ENCODE peak calls at places on chromosomes 13 and 19, in four cellular contexts. One of them, this sample, is unnamed.

GRCh38 chr13:42333613-42334328 is 61.8 kb downstream of the AKAP11 start:
- DNase-seq in A549: peak; percentile 41
- DNase-seq in HCT116: no peak
- DNase-seq in adrenal gland: no peak
- DNase-seq in this sample: no peak

GRCh38 chr13:38385152-38385891 is 35.7 kb downstream of the UFM1 start:
- DNase-seq in A549: no peak
- DNase-seq in HCT116: no peak
- DNase-seq in adrenal gland: no peak
- DNase-seq in this sample: no peak

GRCh38 chr19:19540707-19541515 is 2.8 kb downstream of the CILP2 start:
- DNase-seq in A549: peak; percentile 45
- DNase-seq in HCT116: peak; percentile 93
- DNase-seq in adrenal gland: no peak
- DNase-seq in this sample: peak; percentile 71

GRCh38 chr13:109740121-109740520 is 46.3 kb downstream of the IRS2 start:
- DNase-seq in A549: no peak
- DNase-seq in HCT116: no peak
- DNase-seq in adrenal gland: peak; percentile 33
- DNase-seq in this sample: no peak

GRCh38 chr19:49560358-49560900 is 19.9 kb downstream of the NOSIP start:
- DNase-seq in A549: no peak
- DNase-seq in HCT116: no peak
- DNase-seq in adrenal gland: no peak
- DNase-seq in this sample: no peak

GRCh38 chr13:24747248-24748151 is 16.5 kb upstream of the RNF17 start:
- DNase-seq in A549: peak; percentile 41
- DNase-seq in HCT116: no peak
- DNase-seq in adrenal gland: no peak
- DNase-seq in this sample: peak; percentile 15

GRCh38 chr19:18464646-18465045 is 26.7 kb upstream of the ISYNA1 start:
- DNase-seq in A549: peak; percentile 59
- DNase-seq in HCT116: no peak
- DNase-seq in adrenal gland: peak; percentile 94
- DNase-seq in this sample: no peak

GRCh38 chr13:30865131-30866009 is 40.7 kb upstream of the MEDAG start:
- DNase-seq in A549: peak; percentile 81
- DNase-seq in HCT116: peak; percentile 78
- DNase-seq in adrenal gland: peak; percentile 89
- DNase-seq in this sample: peak; percentile 75

GRCh38 chr13:98998831-98999634 is 21.2 kb upstream of the DOCK9 start:
- DNase-seq in A549: no peak
- DNase-seq in HCT116: no peak
- DNase-seq in adrenal gland: no peak
- DNase-seq in this sample: no peak

GRCh38 chr13:48214519-48215121 is 18.4 kb upstream of the ITM2B start:
- DNase-seq in A549: no peak
- DNase-seq in HCT116: no peak
- DNase-seq in adrenal gland: no peak
- DNase-seq in this sample: no peak

GRCh38 chr13:51542358-51542972 is 41.8 kb upstream of the WDFY2 start:
- DNase-seq in A549: peak; percentile 33
- DNase-seq in HCT116: no peak
- DNase-seq in adrenal gland: peak; percentile 43
- DNase-seq in this sample: no peak

GRCh38 chr13:50400035-50400726 is 384.9 kb downstream of the KCNRG start:
- DNase-seq in A549: no peak
- DNase-seq in HCT116: no peak
- DNase-seq in adrenal gland: peak; percentile 76
- DNase-seq in this sample: no peak

GRCh38 chr19:23254141-23254910 is 4.1 kb upstream of the ZNF724 start:
- DNase-seq in A549: no peak
- DNase-seq in HCT116: no peak
- DNase-seq in adrenal gland: no peak
- DNase-seq in this sample: no peak

GRCh38 chr13:87680298-87680697 is 9.1 kb downstream of the SLITRK5 start:
- DNase-seq in A549: peak; percentile 36
- DNase-seq in HCT116: no peak
- DNase-seq in adrenal gland: no peak
- DNase-seq in this sample: no peak

GRCh38 chr19:14383556-14383897 is 2.3 kb downstream of the ADGRE5 start:
- DNase-seq in A549: no peak
- DNase-seq in HCT116: no peak
- DNase-seq in adrenal gland: no peak
- DNase-seq in this sample: no peak

GRCh38 chr19:15812059-15812722 is 3.3 kb downstream of the OR10H1 start:
- DNase-seq in A549: peak; percentile 36
- DNase-seq in HCT116: peak; percentile 72
- DNase-seq in adrenal gland: no peak
- DNase-seq in this sample: peak; percentile 50

GRCh38 chr13:99978781-99979452 is 2.7 kb upstream of the ZIC2 start:
- DNase-seq in A549: no peak
- DNase-seq in HCT116: no peak
- DNase-seq in adrenal gland: no peak
- DNase-seq in this sample: no peak

GRCh38 chr13:46668302-46668720 is 115.3 kb downstream of the LRCH1 start:
- DNase-seq in A549: no peak
- DNase-seq in HCT116: no peak
- DNase-seq in adrenal gland: peak; percentile 22
- DNase-seq in this sample: peak; percentile 10

GRCh38 chr13:50410921-50411712 is 395.9 kb downstream of the KCNRG start:
- DNase-seq in A549: peak; percentile 67
- DNase-seq in HCT116: peak; percentile 69
- DNase-seq in adrenal gland: peak; percentile 75
- DNase-seq in this sample: no peak

GRCh38 chr13:33863390-33863789 is 45.4 kb downstream of the RFC3 start:
- DNase-seq in A549: no peak
- DNase-seq in HCT116: no peak
- DNase-seq in adrenal gland: no peak
- DNase-seq in this sample: no peak

GRCh38 chr13:85543144-85543543 is 256.1 kb downstream of the SLITRK6 start:
- DNase-seq in A549: no peak
- DNase-seq in HCT116: no peak
- DNase-seq in adrenal gland: no peak
- DNase-seq in this sample: no peak

GRCh38 chr19:37770985-37771384 is 8.4 kb downstream of the ZNF573 start:
- DNase-seq in A549: no peak
- DNase-seq in HCT116: no peak
- DNase-seq in adrenal gland: no peak
- DNase-seq in this sample: no peak

GRCh38 chr13:52794589-52794988 is 53.9 kb downstream of the PCDH8 start:
- DNase-seq in A549: no peak
- DNase-seq in HCT116: no peak
- DNase-seq in adrenal gland: no peak
- DNase-seq in this sample: no peak

GRCh38 chr13:106376411-106377112 is 158.9 kb downstream of the EFNB2 start:
- DNase-seq in A549: peak; percentile 48
- DNase-seq in HCT116: peak; percentile 86
- DNase-seq in adrenal gland: no peak
- DNase-seq in this sample: no peak

GRCh38 chr13:41552031-41552430 is 94.7 kb downstream of the RGCC start:
- DNase-seq in A549: no peak
- DNase-seq in HCT116: no peak
- DNase-seq in adrenal gland: no peak
- DNase-seq in this sample: no peak

GRCh38 chr13:68173111-68173510 is 943.0 kb upstream of the PCDH9 start:
- DNase-seq in A549: no peak
- DNase-seq in HCT116: no peak
- DNase-seq in adrenal gland: no peak
- DNase-seq in this sample: no peak

GRCh38 chr13:31625115-31625514 is 114.2 kb upstream of the RXFP2 start:
- DNase-seq in A549: no peak
- DNase-seq in HCT116: no peak
- DNase-seq in adrenal gland: no peak
- DNase-seq in this sample: no peak

GRCh38 chr19:53463263-53463662 is 4.3 kb upstream of the ZNF813 start:
- DNase-seq in A549: no peak
- DNase-seq in HCT116: no peak
- DNase-seq in adrenal gland: peak; percentile 63
- DNase-seq in this sample: no peak

GRCh38 chr13:113937497-113938140 is 36.3 kb downstream of the C13orf46 start:
- DNase-seq in A549: no peak
- DNase-seq in HCT116: no peak
- DNase-seq in adrenal gland: no peak
- DNase-seq in this sample: no peak

GRCh38 chr13:99367106-99367616 is 60.0 kb upstream of the GPR183 start:
- DNase-seq in A549: no peak
- DNase-seq in HCT116: no peak
- DNase-seq in adrenal gland: no peak
- DNase-seq in this sample: no peak

GRCh38 chr19:10007811-10008211 is 2.5 kb downstream of the COL5A3 start:
- DNase-seq in A549: no peak
- DNase-seq in HCT116: no peak
- DNase-seq in adrenal gland: peak; percentile 39
- DNase-seq in this sample: no peak

GRCh38 chr13:44768775-44769578 is 192.8 kb upstream of the TSC22D1 start:
- DNase-seq in A549: no peak
- DNase-seq in HCT116: no peak
- DNase-seq in adrenal gland: no peak
- DNase-seq in this sample: no peak

GRCh38 chr19:5149508-5149907 is 180.6 kb downstream of the KDM4B start:
- DNase-seq in A549: no peak
- DNase-seq in HCT116: no peak
- DNase-seq in adrenal gland: peak; percentile 14
- DNase-seq in this sample: no peak

GRCh38 chr19:29211562-29212416 is 1.2 kb downstream of the UQCRFS1 start:
- DNase-seq in A549: peak; percentile 54
- DNase-seq in HCT116: no peak
- DNase-seq in adrenal gland: peak; percentile 41
- DNase-seq in this sample: peak; percentile 73

GRCh38 chr13:35824395-35824794 is 306.8 kb downstream of the DCLK1 start:
- DNase-seq in A549: no peak
- DNase-seq in HCT116: no peak
- DNase-seq in adrenal gland: no peak
- DNase-seq in this sample: no peak
- TF ChIP-seq POLR2A in A549: no peak
- TF ChIP-seq POLR2A in HCT116: no peak
- TF ChIP-seq POLR2A in adrenal gland: no peak
- TF ChIP-seq POLR2A in this sample: no peak

GRCh38 chr19:2170987-2171348 is 7.2 kb downstream of the DOT1L start:
- DNase-seq in A549: no peak
- DNase-seq in HCT116: no peak
- DNase-seq in adrenal gland: no peak
- DNase-seq in this sample: no peak

GRCh38 chr19:2167896-2168618 is 4.3 kb downstream of the DOT1L start:
- DNase-seq in A549: peak; percentile 50
- DNase-seq in HCT116: no peak
- DNase-seq in adrenal gland: peak; percentile 76
- DNase-seq in this sample: peak; percentile 64

GRCh38 chr19:2170219-2170618 is 6.5 kb downstream of the DOT1L start:
- DNase-seq in A549: no peak
- DNase-seq in HCT116: no peak
- DNase-seq in adrenal gland: no peak
- DNase-seq in this sample: no peak

GRCh38 chr19:2166741-2167738 is 3.3 kb downstream of the DOT1L start:
- DNase-seq in A549: peak; percentile 59
- DNase-seq in HCT116: no peak
- DNase-seq in adrenal gland: peak; percentile 93
- DNase-seq in this sample: no peak

GRCh38 chr19:2168619-2169424 is 5.1 kb downstream of the DOT1L start:
- DNase-seq in A549: peak; percentile 98
- DNase-seq in HCT116: peak; percentile 98
- DNase-seq in adrenal gland: peak; percentile 99
- DNase-seq in this sample: peak; percentile 96
- TF ChIP-seq POLR2A in A549: no peak
- TF ChIP-seq POLR2A in HCT116: no peak
- TF ChIP-seq POLR2A in adrenal gland: no peak
- TF ChIP-seq POLR2A in this sample: peak; percentile 36

GRCh38 chr19:44660081-44660480 is 11.2 kb upstream of the CEACAM19 start:
- DNase-seq in A549: no peak
- DNase-seq in HCT116: no peak
- DNase-seq in adrenal gland: no peak
- DNase-seq in this sample: no peak
- TF ChIP-seq POLR2A in A549: no peak
- TF ChIP-seq POLR2A in HCT116: no peak
- TF ChIP-seq POLR2A in adrenal gland: no peak
- TF ChIP-seq POLR2A in this sample: no peak

DNA sequence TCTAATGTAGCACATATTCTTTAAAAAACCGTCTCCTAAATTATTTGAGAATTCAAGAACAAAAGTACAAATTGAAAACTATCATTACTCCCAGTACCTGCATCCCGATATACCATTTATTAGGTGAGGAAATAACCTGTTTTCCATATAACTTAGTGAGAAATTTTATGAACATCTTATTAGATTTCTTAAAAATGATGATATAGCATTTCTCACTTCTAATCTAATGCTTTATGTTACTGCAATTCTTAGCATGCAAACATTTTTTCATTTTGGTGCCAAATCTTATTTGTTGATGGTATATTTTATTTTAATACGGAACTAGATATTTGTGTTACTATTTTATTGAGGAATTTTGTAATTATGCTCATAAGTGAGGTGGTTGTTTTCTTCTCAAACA is 1321.3 kb upstream of the SLC10A2 start:
- DNase-seq in A549: no peak
- DNase-seq in HCT116: no peak
- DNase-seq in adrenal gland: no peak
- DNase-seq in this sample: no peak
- TF ChIP-seq POLR2A in A549: no peak
- TF ChIP-seq POLR2A in HCT116: no peak
- TF ChIP-seq POLR2A in adrenal gland: no peak
- TF ChIP-seq POLR2A in this sample: no peak

GRCh38 chr19:1221141-1221903 is 15.7 kb downstream of the STK11 start:
- DNase-seq in A549: peak; percentile 61
- DNase-seq in HCT116: no peak
- DNase-seq in adrenal gland: peak; percentile 93
- DNase-seq in this sample: peak; percentile 40
- TF ChIP-seq POLR2A in A549: no peak
- TF ChIP-seq POLR2A in HCT116: no peak
- TF ChIP-seq POLR2A in adrenal gland: no peak
- TF ChIP-seq POLR2A in this sample: no peak

DNA sequence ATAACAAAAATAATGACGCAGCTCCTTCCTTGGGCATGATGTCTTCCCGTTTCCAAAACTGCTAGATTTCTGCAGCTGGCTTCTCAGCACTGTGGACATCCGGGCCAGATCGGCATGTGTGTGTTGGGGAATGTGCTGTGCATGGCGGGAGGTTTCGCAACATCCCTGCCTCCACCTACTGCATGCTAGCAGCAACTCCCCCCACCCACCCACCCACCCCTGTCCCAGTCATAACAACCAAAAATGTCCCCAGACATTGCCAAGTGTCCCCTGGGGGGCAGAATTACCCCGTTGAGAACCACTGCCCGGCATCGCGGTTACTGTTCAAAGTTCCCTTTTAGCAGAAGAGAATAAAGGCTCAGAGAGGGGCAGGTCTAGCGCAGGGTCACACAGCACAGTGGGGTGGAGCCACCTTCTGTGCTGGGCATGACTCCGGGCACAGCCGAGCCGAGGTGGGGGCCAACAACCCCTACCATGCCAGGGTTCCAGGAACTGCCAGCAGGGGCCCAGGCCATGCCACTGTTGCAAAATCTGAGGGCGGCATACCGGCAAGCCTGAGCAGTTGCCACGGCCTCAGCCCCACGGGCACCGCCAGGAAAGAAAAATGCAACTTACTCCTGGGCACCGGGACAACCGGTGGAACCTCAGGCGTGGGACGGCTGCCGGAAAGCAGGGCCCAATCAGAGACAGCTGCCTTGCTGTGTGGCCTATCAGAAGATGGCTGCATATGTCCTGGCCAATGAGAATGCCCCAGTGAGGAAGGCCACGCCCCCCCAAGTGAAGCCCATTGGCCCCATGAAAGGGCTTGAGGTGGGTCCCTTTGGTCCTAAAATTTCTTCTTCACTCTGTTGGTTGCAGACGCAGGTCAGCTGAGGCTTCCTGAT is 22.5 kb upstream of the NFIC start:
- DNase-seq in A549: peak; percentile 95
- DNase-seq in HCT116: peak; percentile 87
- DNase-seq in adrenal gland: peak; percentile 96
- DNase-seq in this sample: no peak
- TF ChIP-seq POLR2A in A549: peak; percentile 32
- TF ChIP-seq POLR2A in HCT116: peak; percentile 29
- TF ChIP-seq POLR2A in adrenal gland: no peak
- TF ChIP-seq POLR2A in this sample: no peak

This sample was measured in erythroblast.